ENCODE peak calls at places on chromosomes 7 and 10, in ten cellular contexts. One of them, this sample, is unnamed.

GRCh38 chr10:48555310-48556042 is 49.4 kb downstream of the ARHGAP22 start:
- DNase-seq in HepG2: no peak
- DNase-seq in sigmoid colon: no peak
- DNase-seq in SK-N-SH: no peak
- DNase-seq in K562: no peak
- DNase-seq in transverse colon: no peak
- DNase-seq in suprapubic skin: no peak
- DNase-seq in H1: no peak
- DNase-seq in ovary: no peak
- DNase-seq in stomach: no peak
- DNase-seq in this sample: no peak

GRCh38 chr10:35392482-35393230 is 56.3 kb downstream of the CCNY start:
- DNase-seq in K562: no peak
- DNase-seq in transverse colon: no peak
- DNase-seq in ovary: no peak
- DNase-seq in SK-N-SH: no peak
- DNase-seq in H1: no peak
- DNase-seq in sigmoid colon: no peak
- DNase-seq in suprapubic skin: no peak
- DNase-seq in stomach: no peak
- DNase-seq in HepG2: no peak
- DNase-seq in this sample: no peak

GRCh38 chr10:71285986-71286385 is 33.1 kb upstream of the SLC29A3 start:
- DNase-seq in K562: no peak
- DNase-seq in sigmoid colon: no peak
- DNase-seq in ovary: no peak
- DNase-seq in HepG2: no peak
- DNase-seq in stomach: no peak
- DNase-seq in transverse colon: no peak
- DNase-seq in suprapubic skin: no peak
- DNase-seq in H1: no peak
- DNase-seq in SK-N-SH: no peak
- DNase-seq in this sample: no peak

GRCh38 chr7:24748521-24748920 is 8.7 kb downstream of the GSDME start:
- DNase-seq in ovary: no peak
- DNase-seq in suprapubic skin: no peak
- DNase-seq in HepG2: no peak
- DNase-seq in stomach: no peak
- DNase-seq in sigmoid colon: no peak
- DNase-seq in SK-N-SH: no peak
- DNase-seq in H1: no peak
- DNase-seq in transverse colon: no peak
- DNase-seq in K562: peak; percentile 24
- DNase-seq in this sample: no peak

GRCh38 chr10:124827474-124827873 is 25.9 kb downstream of the ABRAXAS2 start:
- DNase-seq in K562: peak; percentile 13
- DNase-seq in stomach: no peak
- DNase-seq in HepG2: peak; percentile 5
- DNase-seq in suprapubic skin: no peak
- DNase-seq in sigmoid colon: no peak
- DNase-seq in transverse colon: no peak
- DNase-seq in ovary: no peak
- DNase-seq in SK-N-SH: peak; percentile 45
- DNase-seq in H1: no peak
- DNase-seq in this sample: no peak

GRCh38 chr7:30647589-30647988 is 34.7 kb downstream of the CRHR2 start:
- DNase-seq in transverse colon: no peak
- DNase-seq in HepG2: no peak
- DNase-seq in SK-N-SH: peak; percentile 29
- DNase-seq in sigmoid colon: no peak
- DNase-seq in K562: no peak
- DNase-seq in H1: no peak
- DNase-seq in stomach: no peak
- DNase-seq in ovary: no peak
- DNase-seq in suprapubic skin: no peak
- DNase-seq in this sample: no peak

GRCh38 chr10:22823109-22823508 is 104.7 kb upstream of the ARMC3 start:
- DNase-seq in suprapubic skin: no peak
- DNase-seq in SK-N-SH: no peak
- DNase-seq in stomach: no peak
- DNase-seq in HepG2: peak; percentile 79
- DNase-seq in ovary: no peak
- DNase-seq in sigmoid colon: no peak
- DNase-seq in K562: no peak
- DNase-seq in H1: no peak
- DNase-seq in transverse colon: no peak
- DNase-seq in this sample: no peak

GRCh38 chr7:2030475-2031456 is 202.0 kb downstream of the MAD1L1 start:
- DNase-seq in K562: no peak
- DNase-seq in suprapubic skin: peak; percentile 64
- DNase-seq in ovary: no peak
- DNase-seq in H1: no peak
- DNase-seq in transverse colon: no peak
- DNase-seq in SK-N-SH: peak; percentile 39
- DNase-seq in HepG2: no peak
- DNase-seq in stomach: no peak
- DNase-seq in sigmoid colon: peak; percentile 45
- DNase-seq in this sample: no peak

GRCh38 chr7:34747176-34747781 is 89.3 kb downstream of the NPSR1 start:
- DNase-seq in K562: no peak
- DNase-seq in H1: no peak
- DNase-seq in transverse colon: no peak
- DNase-seq in HepG2: no peak
- DNase-seq in suprapubic skin: no peak
- DNase-seq in SK-N-SH: no peak
- DNase-seq in ovary: no peak
- DNase-seq in sigmoid colon: no peak
- DNase-seq in stomach: no peak
- DNase-seq in this sample: no peak

GRCh38 chr7:105016083-105017075 is 2.4 kb downstream of the KMT2E start:
- DNase-seq in HepG2: no peak
- DNase-seq in H1: no peak
- DNase-seq in suprapubic skin: no peak
- DNase-seq in transverse colon: no peak
- DNase-seq in SK-N-SH: no peak
- DNase-seq in K562: no peak
- DNase-seq in stomach: no peak
- DNase-seq in sigmoid colon: no peak
- DNase-seq in ovary: no peak
- DNase-seq in this sample: no peak

GRCh38 chr10:44917848-44918247 is 6.7 kb downstream of the TMEM72 start:
- DNase-seq in sigmoid colon: no peak
- DNase-seq in K562: no peak
- DNase-seq in suprapubic skin: no peak
- DNase-seq in SK-N-SH: no peak
- DNase-seq in transverse colon: no peak
- DNase-seq in H1: no peak
- DNase-seq in stomach: no peak
- DNase-seq in HepG2: no peak
- DNase-seq in ovary: no peak
- DNase-seq in this sample: no peak

GRCh38 chr10:132195366-132196075 is 8.8 kb downstream of the DPYSL4 start:
- DNase-seq in K562: no peak
- DNase-seq in sigmoid colon: no peak
- DNase-seq in stomach: no peak
- DNase-seq in transverse colon: no peak
- DNase-seq in suprapubic skin: no peak
- DNase-seq in H1: no peak
- DNase-seq in ovary: no peak
- DNase-seq in HepG2: no peak
- DNase-seq in SK-N-SH: no peak
- DNase-seq in this sample: no peak

GRCh38 chr7:11256501-11256900 is 282.8 kb downstream of the PHF14 start:
- DNase-seq in sigmoid colon: no peak
- DNase-seq in transverse colon: no peak
- DNase-seq in SK-N-SH: no peak
- DNase-seq in ovary: no peak
- DNase-seq in HepG2: no peak
- DNase-seq in H1: no peak
- DNase-seq in suprapubic skin: no peak
- DNase-seq in stomach: no peak
- DNase-seq in K562: no peak
- DNase-seq in this sample: no peak

GRCh38 chr10:21860718-21861117 is 142.8 kb downstream of the DNAJC1 start:
- DNase-seq in ovary: no peak
- DNase-seq in SK-N-SH: no peak
- DNase-seq in stomach: no peak
- DNase-seq in HepG2: no peak
- DNase-seq in H1: no peak
- DNase-seq in transverse colon: no peak
- DNase-seq in K562: no peak
- DNase-seq in sigmoid colon: no peak
- DNase-seq in suprapubic skin: no peak
- DNase-seq in this sample: no peak

GRCh38 chr7:22549051-22549450 is 49.1 kb upstream of the STEAP1B start:
- DNase-seq in SK-N-SH: no peak
- DNase-seq in ovary: no peak
- DNase-seq in K562: no peak
- DNase-seq in stomach: no peak
- DNase-seq in H1: no peak
- DNase-seq in sigmoid colon: peak; percentile 17
- DNase-seq in suprapubic skin: no peak
- DNase-seq in transverse colon: no peak
- DNase-seq in HepG2: no peak
- DNase-seq in this sample: no peak

GRCh38 chr7:128029405-128029995 is 1.7 kb downstream of the LRRC4 start:
- DNase-seq in suprapubic skin: no peak
- DNase-seq in transverse colon: no peak
- DNase-seq in H1: no peak
- DNase-seq in sigmoid colon: no peak
- DNase-seq in HepG2: no peak
- DNase-seq in stomach: no peak
- DNase-seq in ovary: no peak
- DNase-seq in K562: no peak
- DNase-seq in SK-N-SH: no peak
- DNase-seq in this sample: no peak

GRCh38 chr7:121744319-121744718 is 128.6 kb upstream of the PTPRZ1 start:
- DNase-seq in sigmoid colon: no peak
- DNase-seq in K562: no peak
- DNase-seq in stomach: no peak
- DNase-seq in SK-N-SH: no peak
- DNase-seq in transverse colon: no peak
- DNase-seq in HepG2: no peak
- DNase-seq in ovary: no peak
- DNase-seq in suprapubic skin: no peak
- DNase-seq in H1: no peak
- DNase-seq in this sample: no peak

GRCh38 chr7:3198316-3198715 is 102.7 kb upstream of the SDK1 start:
- DNase-seq in K562: no peak
- DNase-seq in H1: no peak
- DNase-seq in sigmoid colon: no peak
- DNase-seq in SK-N-SH: no peak
- DNase-seq in transverse colon: no peak
- DNase-seq in stomach: no peak
- DNase-seq in suprapubic skin: no peak
- DNase-seq in HepG2: no peak
- DNase-seq in ovary: no peak
- DNase-seq in this sample: no peak

GRCh38 chr10:30736685-30737232 is 107.2 kb upstream of the LYZL2 start:
- DNase-seq in K562: no peak
- DNase-seq in HepG2: no peak
- DNase-seq in H1: no peak
- DNase-seq in sigmoid colon: peak; percentile 95
- DNase-seq in suprapubic skin: no peak
- DNase-seq in ovary: no peak
- DNase-seq in transverse colon: peak; percentile 38
- DNase-seq in stomach: peak; percentile 32
- DNase-seq in SK-N-SH: no peak
- DNase-seq in this sample: no peak
- TF ChIP-seq EP300 in K562: no peak
- TF ChIP-seq EP300 in HepG2: no peak
- TF ChIP-seq EP300 in H1: no peak
- TF ChIP-seq EP300 in sigmoid colon: peak; percentile 96
- TF ChIP-seq EP300 in suprapubic skin: no peak
- TF ChIP-seq EP300 in ovary: no peak
- TF ChIP-seq EP300 in transverse colon: peak; percentile 77
- TF ChIP-seq EP300 in stomach: no peak
- TF ChIP-seq EP300 in SK-N-SH: no peak
- TF ChIP-seq EP300 in this sample: no peak

GRCh38 chr7:98257701-98258100 is 5.7 kb upstream of the TECPR1 start:
- DNase-seq in H1: no peak
- DNase-seq in SK-N-SH: no peak
- DNase-seq in HepG2: no peak
- DNase-seq in transverse colon: no peak
- DNase-seq in stomach: no peak
- DNase-seq in sigmoid colon: no peak
- DNase-seq in K562: no peak
- DNase-seq in ovary: no peak
- DNase-seq in suprapubic skin: no peak
- DNase-seq in this sample: no peak
- H3K36me3 ChIP-seq in H1: no peaks in the 10 kb centered on the region
- H3K36me3 ChIP-seq in SK-N-SH: peaks cover 13% of the 10 kb centered on the region
- H3K36me3 ChIP-seq in HepG2: peaks cover 1% of the 10 kb centered on the region
- H3K36me3 ChIP-seq in transverse colon: peaks cover 10% of the 10 kb centered on the region
- H3K36me3 ChIP-seq in stomach: peaks cover 35% of the 10 kb centered on the region
- H3K36me3 ChIP-seq in sigmoid colon: peaks cover 22% of the 10 kb centered on the region
- H3K36me3 ChIP-seq in K562: peaks cover 4% of the 10 kb centered on the region
- H3K36me3 ChIP-seq in ovary: no peaks in the 10 kb centered on the region
- H3K36me3 ChIP-seq in suprapubic skin: peaks cover 15% of the 10 kb centered on the region
- H3K36me3 ChIP-seq in this sample: no peaks in the 10 kb centered on the region

GRCh38 chr10:33365871-33366411 is 31.5 kb upstream of the NRP1 start:
- DNase-seq in ovary: no peak
- DNase-seq in H1: no peak
- DNase-seq in HepG2: no peak
- DNase-seq in transverse colon: no peak
- DNase-seq in stomach: no peak
- DNase-seq in SK-N-SH: no peak
- DNase-seq in sigmoid colon: no peak
- DNase-seq in K562: no peak
- DNase-seq in suprapubic skin: no peak
- DNase-seq in this sample: no peak
- H3K4me1 ChIP-seq in ovary: no peaks in the 10 kb centered on the region
- H3K4me1 ChIP-seq in H1: no peaks in the 10 kb centered on the region
- H3K4me1 ChIP-seq in HepG2: no peaks in the 10 kb centered on the region
- H3K4me1 ChIP-seq in transverse colon: no peaks in the 10 kb centered on the region
- H3K4me1 ChIP-seq in stomach: no peaks in the 10 kb centered on the region
- H3K4me1 ChIP-seq in SK-N-SH: no peaks in the 10 kb centered on the region
- H3K4me1 ChIP-seq in sigmoid colon: no peaks in the 10 kb centered on the region
- H3K4me1 ChIP-seq in K562: no peaks in the 10 kb centered on the region
- H3K4me1 ChIP-seq in suprapubic skin: no peaks in the 10 kb centered on the region
- H3K4me1 ChIP-seq in this sample: no peaks in the 10 kb centered on the region

GRCh38 chr7:19520392-19520791 is 188.4 kb downstream of the POLR1F start:
- DNase-seq in HepG2: no peak
- DNase-seq in sigmoid colon: no peak
- DNase-seq in SK-N-SH: no peak
- DNase-seq in ovary: no peak
- DNase-seq in K562: no peak
- DNase-seq in transverse colon: no peak
- DNase-seq in H1: no peak
- DNase-seq in stomach: no peak
- DNase-seq in suprapubic skin: no peak
- DNase-seq in this sample: no peak

GRCh38 chr7:19522486-19522885 is 186.4 kb downstream of the POLR1F start:
- DNase-seq in ovary: no peak
- DNase-seq in suprapubic skin: no peak
- DNase-seq in H1: no peak
- DNase-seq in K562: no peak
- DNase-seq in sigmoid colon: no peak
- DNase-seq in HepG2: no peak
- DNase-seq in stomach: no peak
- DNase-seq in SK-N-SH: no peak
- DNase-seq in transverse colon: no peak
- DNase-seq in this sample: no peak

GRCh38 chr7:19519443-19519977 is 189.3 kb downstream of the POLR1F start:
- DNase-seq in HepG2: no peak
- DNase-seq in suprapubic skin: no peak
- DNase-seq in K562: no peak
- DNase-seq in H1: no peak
- DNase-seq in sigmoid colon: no peak
- DNase-seq in SK-N-SH: no peak
- DNase-seq in transverse colon: no peak
- DNase-seq in ovary: no peak
- DNase-seq in stomach: no peak
- DNase-seq in this sample: no peak
- TF ChIP-seq EP300 in HepG2: no peak
- TF ChIP-seq EP300 in suprapubic skin: no peak
- TF ChIP-seq EP300 in K562: no peak
- TF ChIP-seq EP300 in H1: no peak
- TF ChIP-seq EP300 in sigmoid colon: no peak
- TF ChIP-seq EP300 in SK-N-SH: no peak
- TF ChIP-seq EP300 in transverse colon: no peak
- TF ChIP-seq EP300 in ovary: no peak
- TF ChIP-seq EP300 in stomach: no peak
- TF ChIP-seq EP300 in this sample: no peak